ENCODE peak calls at places on chromosome 1, in four cellular contexts. One of them, this sample, is unnamed.

GRCh38 chr1:117258791-117259190 is 48.1 kb upstream of the VTCN1 start:
- DNase-seq in AML-193: no peak
- DNase-seq in NCI-H2029 treated with DMSO at 0.1 percent for 48 hours: no peak
- DNase-seq in SHP77: no peak
- DNase-seq in this sample: no peak

GRCh38 chr1:15573477-15573876 is 11.4 kb downstream of the AGMAT start:
- DNase-seq in AML-193: no peak
- DNase-seq in NCI-H2029 treated with DMSO at 0.1 percent for 48 hours: no peak
- DNase-seq in SHP77: no peak
- DNase-seq in this sample: no peak

GRCh38 chr1:22621761-22622160 is 14.7 kb upstream of the C1QA start:
- DNase-seq in AML-193: no peak
- DNase-seq in NCI-H2029 treated with DMSO at 0.1 percent for 48 hours: no peak
- DNase-seq in SHP77: no peak
- DNase-seq in this sample: no peak

GRCh38 chr1:40032240-40032891 is 8.2 kb upstream of the CAP1 start:
- DNase-seq in AML-193: peak
- DNase-seq in NCI-H2029 treated with DMSO at 0.1 percent for 48 hours: peak
- DNase-seq in SHP77: peak
- DNase-seq in this sample: peak

GRCh38 chr1:108590947-108591346 is 31.0 kb downstream of the EEIG2 start:
- DNase-seq in AML-193: peak
- DNase-seq in NCI-H2029 treated with DMSO at 0.1 percent for 48 hours: no peak
- DNase-seq in SHP77: no peak
- DNase-seq in this sample: no peak

GRCh38 chr1:150366416-150367296 is 2.7 kb downstream of the RPRD2 start:
- DNase-seq in AML-193: no peak
- DNase-seq in NCI-H2029 treated with DMSO at 0.1 percent for 48 hours: no peak
- DNase-seq in SHP77: no peak
- DNase-seq in this sample: no peak

GRCh38 chr1:116254001-116254400 is 119.0 kb upstream of the ATP1A1 start:
- DNase-seq in AML-193: no peak
- DNase-seq in NCI-H2029 treated with DMSO at 0.1 percent for 48 hours: no peak
- DNase-seq in SHP77: no peak
- DNase-seq in this sample: no peak

GRCh38 chr1:213276236-213276635 is 225.2 kb downstream of the RPS6KC1 start:
- DNase-seq in AML-193: no peak
- DNase-seq in NCI-H2029 treated with DMSO at 0.1 percent for 48 hours: no peak
- DNase-seq in SHP77: no peak
- DNase-seq in this sample: no peak

GRCh38 chr1:45892068-45892785 is 88.8 kb downstream of the MAST2 start:
- DNase-seq in AML-193: no peak
- DNase-seq in NCI-H2029 treated with DMSO at 0.1 percent for 48 hours: no peak
- DNase-seq in SHP77: no peak
- DNase-seq in this sample: peak

GRCh38 chr1:42963378-42964005 is 4.8 kb upstream of the SLC2A1 start:
- DNase-seq in AML-193: no peak
- DNase-seq in NCI-H2029 treated with DMSO at 0.1 percent for 48 hours: no peak
- DNase-seq in SHP77: peak
- DNase-seq in this sample: peak

GRCh38 chr1:116889417-116889816 is 20.3 kb upstream of the PTGFRN start:
- DNase-seq in AML-193: no peak
- DNase-seq in NCI-H2029 treated with DMSO at 0.1 percent for 48 hours: no peak
- DNase-seq in SHP77: no peak
- DNase-seq in this sample: no peak

GRCh38 chr1:39269791-39270342 is 65.4 kb downstream of the MACF1 start:
- DNase-seq in AML-193: no peak
- DNase-seq in NCI-H2029 treated with DMSO at 0.1 percent for 48 hours: peak
- DNase-seq in SHP77: peak
- DNase-seq in this sample: no peak

GRCh38 chr1:48568501-48568900 is 96.5 kb upstream of the SPATA6 start:
- DNase-seq in AML-193: no peak
- DNase-seq in NCI-H2029 treated with DMSO at 0.1 percent for 48 hours: no peak
- DNase-seq in SHP77: no peak
- DNase-seq in this sample: no peak